ENCODE peak calls at places on chromosomes 7 and 10, in seven cellular contexts. I is neuronal stem cell, A is endothelial cell of umbilical vein, V is PC-9, U is hepatocyte, C is PC-3, Y is fibroblast of lung. Z is an unnamed sample.
A peak's percentile ranks its signal among the peaks of the same experiment; 100 is the strongest.

GRCh38 chr10:17586741-17587720 is 30.1 kb downstream of the HACD1 start:
- DNase-seq in I (no peak), A (no peak), V (no peak), U (no peak), C (peak; percentile 12), Y (peak; percentile 9), Z (no peak)

GRCh38 chr7:1123721-1124120 is 35.8 kb downstream of the GPER1 start:
- DNase-seq in I (peak; percentile 54), A (peak; percentile 94), V (no peak), U (peak; percentile 80), C (no peak), Y (peak; percentile 88), Z (no peak)

GRCh38 chr10:73576890-73577591 is 14.1 kb downstream of the USP54 start:
- DNase-seq in I (no peak), A (no peak), V (no peak), U (no peak), C (no peak), Y (peak; percentile 48), Z (no peak)

GRCh38 chr10:71085689-71086438 is 126.5 kb upstream of the UNC5B start:
- DNase-seq in I (peak; percentile 95), A (no peak), V (no peak), U (peak; percentile 2), C (no peak), Y (no peak), Z (no peak)

GRCh38 chr7:156768698-156769472 is 124.1 kb downstream of the LMBR1 start:
- DNase-seq in I (no peak), A (no peak), V (no peak), U (peak; percentile 16), C (peak; percentile 32), Y (no peak), Z (no peak)

GRCh38 chr7:51027256-51028127 is 244.8 kb upstream of the GRB10 start:
- DNase-seq in I (no peak), A (no peak), V (no peak), U (no peak), C (no peak), Y (no peak), Z (no peak)

GRCh38 chr10:14923972-14924371 is 29.9 kb downstream of the DCLRE1C start:
- DNase-seq in I (no peak), A (no peak), V (no peak), U (no peak), C (no peak), Y (no peak), Z (no peak)

GRCh38 chr10:98563811-98564210 is 117.1 kb upstream of the HPS1 start:
- DNase-seq in I (no peak), A (peak; percentile 52), V (no peak), U (no peak), C (no peak), Y (no peak), Z (no peak)

GRCh38 chr10:93461124-93461806 is 20.9 kb downstream of the MYOF start:
- DNase-seq in I (no peak), A (peak; percentile 67), V (no peak), U (no peak), C (peak; percentile 14), Y (no peak), Z (no peak)

GRCh38 chr10:80163741-80164341 is 31.3 kb downstream of the PLAC9 start:
- DNase-seq in I (peak; percentile 23), A (peak; percentile 48), V (peak; percentile 79), U (no peak), C (peak; percentile 100), Y (peak; percentile 96), Z (no peak)

GRCh38 chr10:3668276-3668960 is 116.6 kb downstream of the KLF6 start:
- DNase-seq in I (no peak), A (no peak), V (peak; percentile 87), U (peak; percentile 76), C (no peak), Y (peak; percentile 79), Z (no peak)

GRCh38 chr10:103637855-103638561 is 144.5 kb downstream of the NEURL1 start:
- DNase-seq in I (no peak), A (no peak), V (no peak), U (no peak), C (no peak), Y (peak; percentile 83), Z (no peak)

GRCh38 chr7:36651404-36651803 is 72.9 kb downstream of the AOAH start:
- DNase-seq in I (no peak), A (no peak), V (no peak), U (peak; percentile 36), C (peak; percentile 66), Y (peak; percentile 89), Z (no peak)

GRCh38 chr10:70442332-70442988 is 979 bp upstream of the NODAL start:
- DNase-seq in I (no peak), A (no peak), V (no peak), U (peak; percentile 64), C (no peak), Y (no peak), Z (no peak)

GRCh38 chr7:12524794-12525386 is 45.6 kb upstream of the SCIN start:
- DNase-seq in I (peak; percentile 24), A (peak; percentile 75), V (no peak), U (peak; percentile 62), C (peak; percentile 80), Y (peak; percentile 87), Z (peak; percentile 60)

GRCh38 chr10:42984035-42984610 is 92.7 kb upstream of the RET start:
- DNase-seq in I (no peak), A (no peak), V (no peak), U (no peak), C (no peak), Y (no peak), Z (no peak)

GRCh38 chr10:42984761-42985325 is 92.0 kb upstream of the RET start:
- DNase-seq in I (no peak), A (no peak), V (no peak), U (no peak), C (no peak), Y (no peak), Z (no peak)

GRCh38 chr10:42986618-42987017 is 90.3 kb upstream of the RET start:
- DNase-seq in I (no peak), A (no peak), V (no peak), U (no peak), C (no peak), Y (no peak), Z (no peak)

GRCh38 chr10:42987121-42987541 is 89.7 kb upstream of the RET start:
- DNase-seq in I (no peak), A (no peak), V (no peak), U (no peak), C (no peak), Y (no peak), Z (no peak)

GRCh38 chr10:42985436-42986316 is 91.2 kb upstream of the RET start:
- DNase-seq in I (no peak), A (no peak), V (no peak), U (no peak), C (no peak), Y (no peak), Z (no peak)
- H3K4me2 ChIP-seq in I (no peak overlapping the region), A (no peak overlapping the region), V (no peak overlapping the region), U (no peak overlapping the region), C (no peak overlapping the region), Y (no peak overlapping the region), Z (no peak overlapping the region)

DNA sequence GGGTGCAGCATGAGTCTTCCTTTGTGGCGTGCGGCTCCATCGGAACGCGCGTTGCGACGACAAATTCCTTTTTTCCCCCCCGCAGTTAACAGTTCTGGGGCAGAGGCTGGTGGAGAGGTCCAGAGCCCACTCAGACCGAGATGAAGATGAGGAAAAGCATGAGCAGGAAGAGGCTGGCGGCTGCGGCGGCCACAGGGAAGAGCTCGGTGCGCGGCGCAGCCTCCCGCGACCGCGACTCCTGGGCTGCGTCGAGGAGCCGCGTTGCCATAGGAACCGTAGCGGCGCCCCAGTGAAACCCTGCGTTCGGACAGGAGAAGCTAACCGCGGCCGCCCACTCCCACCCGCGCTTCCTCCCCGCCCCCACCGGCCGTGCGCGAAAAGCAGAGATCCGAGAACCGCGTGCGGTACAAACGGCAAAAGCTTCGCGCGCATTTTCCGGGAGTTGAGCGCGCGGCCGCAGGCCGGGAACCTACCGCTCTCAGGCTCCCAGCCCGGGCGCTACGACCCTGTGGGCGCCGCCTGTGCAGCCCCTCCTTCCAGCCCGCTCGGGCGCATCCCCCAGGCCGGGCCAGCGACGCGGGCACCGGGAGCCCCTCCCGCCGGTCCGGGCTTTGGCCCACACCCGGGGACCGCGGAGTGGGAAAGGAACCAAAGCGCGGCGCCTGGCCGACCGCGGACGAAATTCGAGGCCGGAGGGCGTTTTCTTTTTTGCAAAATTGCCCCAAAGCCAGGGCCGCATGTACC is 130.7 kb downstream of the SPAG6 start:
- DNase-seq in I (peak; percentile 48), A (no peak), V (no peak), U (peak; percentile 28), C (no peak), Y (no peak), Z (no peak)
- H3K4me2 ChIP-seq in I (peak overlapping the region; percentile 80), A (peak overlapping the region; percentile 13), V (no peak overlapping the region), U (peak overlapping the region; percentile 99), C (no peak overlapping the region), Y (peak overlapping the region; percentile 69), Z (no peak overlapping the region)

GRCh38 chr7:77907281-77907680 is 108.7 kb downstream of the PHTF2 start:
- DNase-seq in I (no peak), A (no peak), V (no peak), U (no peak), C (no peak), Y (no peak), Z (no peak)

GRCh38 chr7:77910124-77910523 is 111.6 kb downstream of the PHTF2 start:
- DNase-seq in I (no peak), A (no peak), V (no peak), U (no peak), C (no peak), Y (no peak), Z (no peak)

GRCh38 chr7:77912293-77912692 is 113.7 kb downstream of the PHTF2 start:
- DNase-seq in I (no peak), A (no peak), V (no peak), U (no peak), C (no peak), Y (no peak), Z (no peak)

GRCh38 chr7:77904252-77904651 is 105.7 kb downstream of the PHTF2 start:
- DNase-seq in I (no peak), A (no peak), V (no peak), U (no peak), C (no peak), Y (no peak), Z (no peak)

GRCh38 chr7:77908664-77909063 is 110.1 kb downstream of the PHTF2 start:
- DNase-seq in I (no peak), A (no peak), V (no peak), U (no peak), C (no peak), Y (no peak), Z (no peak)
- H3K4me2 ChIP-seq in I (no peak overlapping the region), A (no peak overlapping the region), V (no peak overlapping the region), U (no peak overlapping the region), C (no peak overlapping the region), Y (no peak overlapping the region), Z (no peak overlapping the region)

GRCh38 chr7:38625866-38626265 is 5.3 kb downstream of the AMPH start:
- DNase-seq in I (no peak), A (no peak), V (no peak), U (no peak), C (no peak), Y (no peak), Z (no peak)

GRCh38 chr7:38628630-38629385 is 2.4 kb downstream of the AMPH start:
- DNase-seq in I (no peak), A (no peak), V (no peak), U (no peak), C (peak; percentile 3), Y (peak; percentile 62), Z (no peak)

GRCh38 chr7:38629621-38630020 is 1.6 kb downstream of the AMPH start:
- DNase-seq in I (no peak), A (no peak), V (no peak), U (no peak), C (no peak), Y (no peak), Z (no peak)

GRCh38 chr7:38632411-38632810 is 1.2 kb upstream of the AMPH start:
- DNase-seq in I (no peak), A (no peak), V (no peak), U (no peak), C (no peak), Y (no peak), Z (no peak)

GRCh38 chr7:38630720-38631673 is at the start of gene AMPH:
- DNase-seq in I (peak; percentile 78), A (peak; percentile 45), V (no peak), U (peak; percentile 57), C (no peak), Y (peak; percentile 53), Z (no peak)
- H3K4me2 ChIP-seq in I (peak within 1 kb of the TSS; percentile 72), A (peak within 1 kb of the TSS; percentile 92), V (no peak within 1 kb of the TSS), U (peak within 1 kb of the TSS; percentile 89), C (peak within 1 kb of the TSS; percentile 46), Y (peak within 1 kb of the TSS; percentile 77), Z (no peak within 1 kb of the TSS)

Z was measured in HCT116.